ENCODE peak calls at places on chromosome 22, in seven cellular contexts. One of them, this sample, is unnamed.

GRCh38 chr22:25666308-25666707 is 75.7 kb upstream of the MYO18B start:
- DNase-seq in B cell: no peak
- DNase-seq in cerebellum: no peak
- DNase-seq in stimulated activated CD4-positive, alpha-beta T cell treated with anti-CD3 and anti-CD28 coated beads, Interleukin-4, amount 100 ng/mL, for 4 hours: no peak
- DNase-seq in NCI-H2029: no peak
- DNase-seq in mucosa of descending colon: peak; percentile 63
- DNase-seq in dorsolateral prefrontal cortex: no peak
- DNase-seq in this sample: no peak

GRCh38 chr22:17873804-17874203 is 99.5 kb upstream of the BID start:
- DNase-seq in cerebellum: no peak
- DNase-seq in B cell: no peak
- DNase-seq in NCI-H2029: no peak
- DNase-seq in mucosa of descending colon: peak; percentile 14
- DNase-seq in dorsolateral prefrontal cortex: no peak
- DNase-seq in stimulated activated CD4-positive, alpha-beta T cell treated with anti-CD3 and anti-CD28 coated beads, Interleukin-4, amount 100 ng/mL, for 4 hours: no peak
- DNase-seq in this sample: no peak

GRCh38 chr22:24535348-24535747 is 19.6 kb downstream of the GUCD1 start:
- DNase-seq in NCI-H2029: no peak
- DNase-seq in mucosa of descending colon: peak; percentile 8
- DNase-seq in cerebellum: no peak
- DNase-seq in dorsolateral prefrontal cortex: no peak
- DNase-seq in stimulated activated CD4-positive, alpha-beta T cell treated with anti-CD3 and anti-CD28 coated beads, Interleukin-4, amount 100 ng/mL, for 4 hours: no peak
- DNase-seq in B cell: no peak
- DNase-seq in this sample: no peak

GRCh38 chr22:47043835-47044721 is 281.6 kb downstream of the TBC1D22A start:
- DNase-seq in cerebellum: peak; percentile 82
- DNase-seq in dorsolateral prefrontal cortex: no peak
- DNase-seq in NCI-H2029: peak; percentile 93
- DNase-seq in B cell: no peak
- DNase-seq in stimulated activated CD4-positive, alpha-beta T cell treated with anti-CD3 and anti-CD28 coated beads, Interleukin-4, amount 100 ng/mL, for 4 hours: no peak
- DNase-seq in mucosa of descending colon: peak; percentile 86
- DNase-seq in this sample: no peak

GRCh38 chr22:17412232-17412631 is 43.0 kb downstream of the CECR2 start:
- DNase-seq in mucosa of descending colon: no peak
- DNase-seq in NCI-H2029: peak; percentile 91
- DNase-seq in dorsolateral prefrontal cortex: no peak
- DNase-seq in B cell: no peak
- DNase-seq in stimulated activated CD4-positive, alpha-beta T cell treated with anti-CD3 and anti-CD28 coated beads, Interleukin-4, amount 100 ng/mL, for 4 hours: no peak
- DNase-seq in cerebellum: peak; percentile 72
- DNase-seq in this sample: no peak

GRCh38 chr22:43850529-43850928 is 11.8 kb downstream of the SULT4A1 start:
- DNase-seq in NCI-H2029: no peak
- DNase-seq in stimulated activated CD4-positive, alpha-beta T cell treated with anti-CD3 and anti-CD28 coated beads, Interleukin-4, amount 100 ng/mL, for 4 hours: no peak
- DNase-seq in cerebellum: no peak
- DNase-seq in dorsolateral prefrontal cortex: peak; percentile 11
- DNase-seq in B cell: no peak
- DNase-seq in mucosa of descending colon: no peak
- DNase-seq in this sample: no peak

GRCh38 chr22:36565686-36566085 is 36.7 kb upstream of the EIF3D start:
- DNase-seq in stimulated activated CD4-positive, alpha-beta T cell treated with anti-CD3 and anti-CD28 coated beads, Interleukin-4, amount 100 ng/mL, for 4 hours: no peak
- DNase-seq in B cell: no peak
- DNase-seq in cerebellum: no peak
- DNase-seq in mucosa of descending colon: no peak
- DNase-seq in dorsolateral prefrontal cortex: no peak
- DNase-seq in NCI-H2029: no peak
- DNase-seq in this sample: no peak

GRCh38 chr22:41847300-41847699 is 14.4 kb downstream of the SREBF2 start:
- DNase-seq in dorsolateral prefrontal cortex: no peak
- DNase-seq in cerebellum: no peak
- DNase-seq in B cell: no peak
- DNase-seq in mucosa of descending colon: no peak
- DNase-seq in NCI-H2029: no peak
- DNase-seq in stimulated activated CD4-positive, alpha-beta T cell treated with anti-CD3 and anti-CD28 coated beads, Interleukin-4, amount 100 ng/mL, for 4 hours: no peak
- DNase-seq in this sample: no peak

GRCh38 chr22:42757475-42757874 is 36.8 kb upstream of the A4GALT start:
- DNase-seq in B cell: no peak
- DNase-seq in mucosa of descending colon: no peak
- DNase-seq in dorsolateral prefrontal cortex: no peak
- DNase-seq in NCI-H2029: no peak
- DNase-seq in cerebellum: no peak
- DNase-seq in stimulated activated CD4-positive, alpha-beta T cell treated with anti-CD3 and anti-CD28 coated beads, Interleukin-4, amount 100 ng/mL, for 4 hours: no peak
- DNase-seq in this sample: no peak

GRCh38 chr22:22070371-22070824 is 87.8 kb upstream of the TOP3B start:
- DNase-seq in NCI-H2029: no peak
- DNase-seq in mucosa of descending colon: no peak
- DNase-seq in B cell: no peak
- DNase-seq in cerebellum: no peak
- DNase-seq in stimulated activated CD4-positive, alpha-beta T cell treated with anti-CD3 and anti-CD28 coated beads, Interleukin-4, amount 100 ng/mL, for 4 hours: no peak
- DNase-seq in dorsolateral prefrontal cortex: no peak
- DNase-seq in this sample: no peak

GRCh38 chr22:29167032-29167911 is 38.4 kb upstream of the EMID1 start:
- DNase-seq in B cell: peak; percentile 72
- DNase-seq in NCI-H2029: no peak
- DNase-seq in dorsolateral prefrontal cortex: no peak
- DNase-seq in cerebellum: no peak
- DNase-seq in stimulated activated CD4-positive, alpha-beta T cell treated with anti-CD3 and anti-CD28 coated beads, Interleukin-4, amount 100 ng/mL, for 4 hours: peak; percentile 17
- DNase-seq in mucosa of descending colon: peak; percentile 19
- DNase-seq in this sample: no peak

GRCh38 chr22:34526681-34527080 is 539.3 kb upstream of the ISX start:
- DNase-seq in dorsolateral prefrontal cortex: no peak
- DNase-seq in cerebellum: no peak
- DNase-seq in stimulated activated CD4-positive, alpha-beta T cell treated with anti-CD3 and anti-CD28 coated beads, Interleukin-4, amount 100 ng/mL, for 4 hours: no peak
- DNase-seq in mucosa of descending colon: no peak
- DNase-seq in B cell: no peak
- DNase-seq in NCI-H2029: no peak
- DNase-seq in this sample: no peak

GRCh38 chr22:24424001-24424900 is 3.1 kb upstream of the ADORA2A start:
- DNase-seq in stimulated activated CD4-positive, alpha-beta T cell treated with anti-CD3 and anti-CD28 coated beads, Interleukin-4, amount 100 ng/mL, for 4 hours: peak; percentile 38
- DNase-seq in cerebellum: no peak
- DNase-seq in B cell: peak; percentile 72
- DNase-seq in dorsolateral prefrontal cortex: no peak
- DNase-seq in NCI-H2029: no peak
- DNase-seq in mucosa of descending colon: peak; percentile 60
- DNase-seq in this sample: no peak

GRCh38 chr22:35684270-35684700 is 33.4 kb upstream of the APOL5 start:
- DNase-seq in stimulated activated CD4-positive, alpha-beta T cell treated with anti-CD3 and anti-CD28 coated beads, Interleukin-4, amount 100 ng/mL, for 4 hours: no peak
- DNase-seq in B cell: no peak
- DNase-seq in dorsolateral prefrontal cortex: no peak
- DNase-seq in NCI-H2029: peak; percentile 13
- DNase-seq in cerebellum: no peak
- DNase-seq in mucosa of descending colon: no peak
- DNase-seq in this sample: no peak

GRCh38 chr22:47205081-47205491 is 442.6 kb downstream of the TBC1D22A start:
- DNase-seq in B cell: no peak
- DNase-seq in dorsolateral prefrontal cortex: no peak
- DNase-seq in mucosa of descending colon: no peak
- DNase-seq in NCI-H2029: no peak
- DNase-seq in cerebellum: no peak
- DNase-seq in stimulated activated CD4-positive, alpha-beta T cell treated with anti-CD3 and anti-CD28 coated beads, Interleukin-4, amount 100 ng/mL, for 4 hours: no peak
- DNase-seq in this sample: no peak

GRCh38 chr22:19976671-19977070 is 35.1 kb upstream of the TXNRD2 start:
- DNase-seq in NCI-H2029: no peak
- DNase-seq in stimulated activated CD4-positive, alpha-beta T cell treated with anti-CD3 and anti-CD28 coated beads, Interleukin-4, amount 100 ng/mL, for 4 hours: no peak
- DNase-seq in cerebellum: no peak
- DNase-seq in mucosa of descending colon: no peak
- DNase-seq in dorsolateral prefrontal cortex: no peak
- DNase-seq in B cell: no peak
- DNase-seq in this sample: no peak

GRCh38 chr22:23764931-23765881 is 2.4 kb downstream of the C22orf15 start:
- DNase-seq in dorsolateral prefrontal cortex: no peak
- DNase-seq in mucosa of descending colon: no peak
- DNase-seq in stimulated activated CD4-positive, alpha-beta T cell treated with anti-CD3 and anti-CD28 coated beads, Interleukin-4, amount 100 ng/mL, for 4 hours: no peak
- DNase-seq in B cell: no peak
- DNase-seq in cerebellum: no peak
- DNase-seq in NCI-H2029: no peak
- DNase-seq in this sample: no peak

GRCh38 chr22:36865346-36865745 is 4.5 kb downstream of the NCF4 start:
- DNase-seq in dorsolateral prefrontal cortex: no peak
- DNase-seq in cerebellum: no peak
- DNase-seq in mucosa of descending colon: no peak
- DNase-seq in B cell: no peak
- DNase-seq in NCI-H2029: no peak
- DNase-seq in stimulated activated CD4-positive, alpha-beta T cell treated with anti-CD3 and anti-CD28 coated beads, Interleukin-4, amount 100 ng/mL, for 4 hours: no peak
- DNase-seq in this sample: no peak

GRCh38 chr22:46108564-46109473 is 41.5 kb upstream of the PPARA start:
- DNase-seq in stimulated activated CD4-positive, alpha-beta T cell treated with anti-CD3 and anti-CD28 coated beads, Interleukin-4, amount 100 ng/mL, for 4 hours: no peak
- DNase-seq in NCI-H2029: no peak
- DNase-seq in B cell: no peak
- DNase-seq in dorsolateral prefrontal cortex: no peak
- DNase-seq in mucosa of descending colon: peak; percentile 55
- DNase-seq in cerebellum: peak; percentile 72
- DNase-seq in this sample: no peak

GRCh38 chr22:39610246-39610645 is 39.7 kb downstream of the CACNA1I start:
- DNase-seq in NCI-H2029: no peak
- DNase-seq in dorsolateral prefrontal cortex: no peak
- DNase-seq in stimulated activated CD4-positive, alpha-beta T cell treated with anti-CD3 and anti-CD28 coated beads, Interleukin-4, amount 100 ng/mL, for 4 hours: no peak
- DNase-seq in mucosa of descending colon: no peak
- DNase-seq in cerebellum: no peak
- DNase-seq in B cell: no peak
- DNase-seq in this sample: no peak

GRCh38 chr22:39534092-39534506 is 1.6 kb upstream of the RPS19BP1 start:
- DNase-seq in stimulated activated CD4-positive, alpha-beta T cell treated with anti-CD3 and anti-CD28 coated beads, Interleukin-4, amount 100 ng/mL, for 4 hours: no peak
- DNase-seq in mucosa of descending colon: peak; percentile 48
- DNase-seq in dorsolateral prefrontal cortex: no peak
- DNase-seq in NCI-H2029: no peak
- DNase-seq in cerebellum: no peak
- DNase-seq in B cell: no peak
- DNase-seq in this sample: no peak

GRCh38 chr22:26568207-26568706 is 21.7 kb downstream of the TPST2 start:
- DNase-seq in cerebellum: no peak
- DNase-seq in mucosa of descending colon: no peak
- DNase-seq in B cell: no peak
- DNase-seq in stimulated activated CD4-positive, alpha-beta T cell treated with anti-CD3 and anti-CD28 coated beads, Interleukin-4, amount 100 ng/mL, for 4 hours: no peak
- DNase-seq in NCI-H2029: no peak
- DNase-seq in dorsolateral prefrontal cortex: no peak
- DNase-seq in this sample: no peak